ENCODE peak calls at places on chromosome 14, in four cellular contexts. F, U, Y and H are unnamed samples.

GRCh38 chr14:65750906-65751305 is 338.4 kb downstream of the FUT8 start:
- DNase-seq in F (no peak), U (no peak), Y (no peak), H (no peak)

GRCh38 chr14:79576434-79576833 is 634.9 kb downstream of the DIO2 start:
- DNase-seq in F (no peak), U (no peak), Y (no peak), H (no peak)

GRCh38 chr14:63174760-63175191 is 29.5 kb upstream of the RHOJ start:
- DNase-seq in F (peak; percentile 74), U (peak; percentile 63), Y (peak; percentile 32), H (peak; percentile 75)

GRCh38 chr14:60807971-60808370 is 73.4 kb downstream of the MNAT1 start:
- DNase-seq in F (peak; percentile 7), U (peak; percentile 86), Y (no peak), H (no peak)

GRCh38 chr14:95305940-95306339 is 13.8 kb downstream of the CLMN start:
- DNase-seq in F (no peak), U (no peak), Y (peak; percentile 65), H (no peak)

GRCh38 chr14:93306844-93307243 is 26.0 kb downstream of the BTBD7 start:
- DNase-seq in F (no peak), U (no peak), Y (no peak), H (no peak)

GRCh38 chr14:50770586-50770985 is 60.4 kb downstream of the NIN start:
- DNase-seq in F (no peak), U (peak; percentile 69), Y (no peak), H (no peak)

GRCh38 chr14:70755655-70756054 is 53.7 kb downstream of the MAP3K9 start:
- DNase-seq in F (no peak), U (peak; percentile 17), Y (no peak), H (no peak)

GRCh38 chr14:30551460-30551859 is 7.5 kb upstream of the G2E3 start:
- DNase-seq in F (no peak), U (peak; percentile 85), Y (no peak), H (no peak)

GRCh38 chr14:95497561-95498011 is 18.9 kb downstream of the SYNE3 start:
- DNase-seq in F (no peak), U (no peak), Y (peak; percentile 69), H (no peak)

GRCh38 chr14:72776701-72777255 is 117.1 kb downstream of the DPF3 start:
- DNase-seq in F (no peak), U (no peak), Y (no peak), H (no peak)

GRCh38 chr14:78836777-78837176 is 666.6 kb downstream of the NRXN3 start:
- DNase-seq in F (peak; percentile 66), U (peak; percentile 58), Y (peak; percentile 39), H (peak; percentile 71)

GRCh38 chr14:36619853-36620252 is 37.4 kb upstream of the NKX2-8 start:
- DNase-seq in F (peak; percentile 6), U (peak; percentile 74), Y (no peak), H (no peak)

GRCh38 chr14:53714495-53715389 is 241.9 kb downstream of the BMP4 start:
- DNase-seq in F (no peak), U (no peak), Y (no peak), H (no peak)

GRCh38 chr14:94638330-94638729 is 26.1 kb downstream of the SERPINA3 start:
- DNase-seq in F (no peak), U (no peak), Y (no peak), H (no peak)

GRCh38 chr14:103108749-103109207 is 14.3 kb downstream of the EXOC3L4 start:
- DNase-seq in F (peak; percentile 37), U (no peak), Y (peak; percentile 33), H (no peak)

GRCh38 chr14:40394634-40395340 is 962.6 kb upstream of the FBXO33 start:
- DNase-seq in F (no peak), U (peak; percentile 60), Y (no peak), H (no peak)
- TF ChIP-seq EZH2phosphoT487 in F (no peak), U (no peak), Y (no peak), H (no peak)

GRCh38 chr14:74493343-74494261 is at the start of gene ISCA2:
- DNase-seq in F (peak; percentile 100), U (peak; percentile 99), Y (peak; percentile 99), H (peak; percentile 100)
- H3K4me2 ChIP-seq in F (peak within 1 kb of the TSS; percentile 99), U (peak within 1 kb of the TSS; percentile 97), Y (peak within 1 kb of the TSS; percentile 97), H (peak within 1 kb of the TSS; percentile 98)

DNA sequence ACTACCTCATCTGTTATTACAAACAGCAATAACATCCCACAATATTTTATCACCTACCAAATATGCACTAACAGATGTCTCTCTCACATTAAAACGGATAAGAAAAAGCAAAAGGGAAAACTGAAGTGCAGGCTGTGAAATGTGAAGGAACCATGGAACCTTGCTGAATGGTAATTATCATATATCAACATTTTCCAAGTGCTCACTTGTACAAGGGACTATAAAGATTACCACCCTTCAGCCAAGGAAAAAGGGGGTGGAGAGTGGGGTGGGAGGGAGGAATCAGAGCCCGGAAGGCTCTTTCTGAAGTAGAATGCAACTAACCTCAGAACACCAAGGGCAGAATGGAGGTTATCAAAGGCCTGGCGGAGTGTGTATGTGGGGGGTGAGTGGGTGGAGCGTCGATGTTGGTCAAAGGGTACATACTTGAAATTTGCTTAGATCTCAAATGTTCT is 1.2 kb downstream of the SNX6 start:
- DNase-seq in F (peak; percentile 27), U (no peak), Y (peak; percentile 6), H (peak; percentile 2)
- TF ChIP-seq EZH2phosphoT487 in F (no peak), U (no peak), Y (no peak), H (no peak)

DNA sequence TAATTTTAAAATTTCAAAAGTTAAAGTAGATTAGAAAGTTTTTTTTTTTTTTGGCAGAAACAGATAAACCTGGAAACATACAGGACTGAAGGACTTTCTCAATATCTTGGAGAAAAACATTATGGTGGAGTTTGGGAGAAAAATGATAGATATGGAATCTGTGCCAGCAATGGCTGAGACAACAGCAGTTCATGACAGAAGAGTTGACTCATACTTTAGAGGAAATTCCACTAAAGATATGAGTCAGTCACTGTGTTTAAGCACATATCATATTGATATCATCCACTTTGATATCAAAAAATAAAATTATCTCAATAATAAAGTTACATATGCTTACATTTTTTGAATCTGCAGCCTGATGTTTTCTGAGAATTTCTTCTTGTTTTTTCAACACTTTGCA is 193.9 kb upstream of the OR4E1 start:
- DNase-seq in F (peak; percentile 45), U (peak; percentile 51), Y (no peak), H (no peak)
- H3K4me2 ChIP-seq in F (no peak overlapping the region), U (peak overlapping the region; percentile 4), Y (no peak overlapping the region), H (no peak overlapping the region)

DNA sequence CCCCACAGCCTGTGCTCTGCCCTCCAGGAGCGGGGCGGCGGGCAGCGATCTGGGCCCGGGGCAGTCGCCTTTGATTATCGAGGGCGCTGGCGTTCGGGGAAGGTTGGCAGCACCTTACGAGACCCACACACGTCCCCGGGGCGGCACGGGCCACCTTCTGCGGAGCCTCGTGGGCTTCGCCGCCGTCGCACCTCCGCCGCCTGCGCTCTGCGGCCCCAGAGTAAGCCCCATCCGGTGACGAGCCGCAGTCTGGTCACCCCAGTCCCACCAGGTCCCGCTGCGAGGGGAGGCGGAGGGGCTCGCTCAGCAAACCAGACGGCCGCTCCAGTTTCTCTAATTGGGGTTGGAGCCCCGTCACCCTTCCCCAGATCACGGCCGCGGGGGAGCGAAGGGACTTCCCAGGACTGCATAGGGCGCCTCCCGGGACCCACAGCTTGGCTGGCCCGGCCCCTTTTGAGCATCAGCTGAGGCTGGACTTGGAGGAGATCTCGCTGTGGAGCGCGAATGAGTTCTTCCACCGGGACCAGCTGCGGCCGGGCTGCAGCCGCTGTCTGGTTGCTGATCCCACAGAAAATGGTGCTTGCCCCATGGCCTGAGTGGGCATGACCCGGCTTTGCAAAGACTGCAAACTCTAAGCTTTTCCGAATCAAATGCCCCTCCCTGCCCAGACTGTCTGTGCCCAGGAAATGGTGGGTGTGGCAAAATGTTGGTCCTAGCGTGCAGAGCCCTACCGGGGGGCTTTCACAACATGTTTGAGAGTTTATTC is 559 bp downstream of the LGALS3 start:
- DNase-seq in F (peak; percentile 93), U (peak; percentile 84), Y (no peak), H (peak; percentile 53)
- TF ChIP-seq EZH2phosphoT487 in F (no peak), U (no peak), Y (peak; percentile 55), H (peak; percentile 74)

DNA sequence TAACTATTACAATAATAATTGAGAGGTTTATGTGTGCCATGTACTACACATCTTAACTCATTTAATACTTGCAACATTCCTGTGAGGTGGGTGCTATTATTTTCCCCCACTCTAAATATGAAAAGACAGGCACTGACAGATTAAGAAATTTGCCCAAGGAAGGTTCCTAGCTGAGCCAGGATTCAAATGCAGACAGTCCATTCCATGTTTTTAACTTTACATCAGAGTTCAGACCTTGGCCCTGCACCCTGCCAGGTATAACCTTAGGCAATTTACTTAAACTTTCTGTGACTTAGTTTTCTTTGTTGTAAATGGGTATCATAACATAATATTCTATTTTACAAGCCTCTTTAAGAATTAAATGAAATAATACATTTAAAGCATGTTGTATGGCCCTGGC is 26.6 kb downstream of the RDH12 start:
- DNase-seq in F (no peak), U (no peak), Y (no peak), H (no peak)
- H3K4me2 ChIP-seq in F (no peak overlapping the region), U (no peak overlapping the region), Y (no peak overlapping the region), H (no peak overlapping the region)